ENCODE peak calls at places on chromosomes 7 and 10, in six cellular contexts. A, K, V, Z, X and N are unnamed samples.
A peak's percentile ranks its signal among the peaks of the same experiment; 100 is the strongest.

GRCh38 chr10:52955337-52955736 is 182.8 kb upstream of the MBL2 start:
- DNase-seq in Z (no peak), V (no peak), A (no peak), X (no peak), K (no peak), N (no peak)

GRCh38 chr7:141697211-141697871 is 4.6 kb downstream of the DENND11 start:
- DNase-seq in A (peak; percentile 24), V (no peak), Z (peak; percentile 7), K (no peak), X (peak; percentile 70), N (peak; percentile 23)

GRCh38 chr10:77163670-77164348 is 473.8 kb downstream of the KCNMA1 start:
- DNase-seq in A (peak; percentile 95), K (no peak), X (no peak), Z (no peak), V (no peak), N (peak; percentile 89)

GRCh38 chr10:36173364-36173763 is 531.3 kb upstream of the FZD8 start:
- DNase-seq in V (no peak), Z (no peak), A (no peak), X (no peak), K (no peak), N (no peak)

GRCh38 chr7:114481995-114482394 is 67.4 kb downstream of the FOXP2 start:
- DNase-seq in A (peak; percentile 52), X (no peak), Z (peak; percentile 11), V (no peak), K (no peak), N (no peak)

GRCh38 chr10:127354255-127354654 is 157.9 kb upstream of the INSYN2A start:
- DNase-seq in V (no peak), Z (no peak), K (no peak), X (no peak), A (no peak), N (no peak)

GRCh38 chr10:128432423-128432822 is 306.2 kb upstream of the MKI67 start:
- DNase-seq in K (no peak), Z (no peak), A (no peak), V (no peak), X (no peak), N (no peak)

GRCh38 chr10:22598488-22598887 is 115.9 kb downstream of the PIP4K2A start:
- DNase-seq in Z (no peak), X (no peak), V (no peak), A (no peak), K (no peak), N (no peak)

GRCh38 chr7:12475362-12476063 is 71.8 kb upstream of the VWDE start:
- DNase-seq in V (no peak), A (peak; percentile 38), X (no peak), Z (no peak), K (no peak), N (no peak)

GRCh38 chr10:12539350-12540164 is 190.2 kb downstream of the CAMK1D start:
- DNase-seq in X (no peak), A (no peak), K (no peak), Z (peak; percentile 49), V (no peak), N (no peak)

GRCh38 chr7:2688409-2689342 is 674 bp downstream of the AMZ1 start:
- DNase-seq in V (peak; percentile 85), K (no peak), A (no peak), Z (no peak), X (peak; percentile 47), N (no peak)

GRCh38 chr7:11831727-11832495 is at the start of gene THSD7A:
- DNase-seq in V (peak; percentile 78), A (no peak), X (peak; percentile 49), K (no peak), Z (peak; percentile 93), N (no peak)

GRCh38 chr10:89235073-89235798 is 16.3 kb downstream of the LIPA start:
- DNase-seq in Z (no peak), K (no peak), X (peak; percentile 60), A (no peak), V (peak; percentile 26), N (peak; percentile 52)

GRCh38 chr7:121169469-121169868 is 159.3 kb upstream of the WNT16 start:
- DNase-seq in K (no peak), A (no peak), X (no peak), Z (no peak), V (no peak), N (no peak)

GRCh38 chr10:113493195-113493594 is 59.7 kb upstream of the HABP2 start:
- DNase-seq in K (no peak), X (no peak), A (no peak), V (no peak), Z (no peak), N (peak; percentile 33)

GRCh38 chr10:133115453-133115842 is 27.7 kb downstream of the ADGRA1 start:
- DNase-seq in Z (no peak), K (no peak), A (no peak), X (no peak), V (no peak), N (no peak)

GRCh38 chr10:101035916-101036702 is 5.1 kb downstream of the SFXN3 start:
- DNase-seq in A (no peak), K (no peak), V (peak; percentile 24), X (no peak), Z (no peak), N (no peak)

GRCh38 chr7:136039577-136040345 is 62.6 kb upstream of the MTPN start:
- DNase-seq in Z (no peak), X (no peak), V (no peak), A (no peak), K (no peak), N (no peak)

GRCh38 chr10:61902448-61903183 is 1.1 kb downstream of the ARID5B start:
- DNase-seq in V (peak; percentile 61), X (peak; percentile 60), Z (peak; percentile 68), A (no peak), K (peak; percentile 66), N (no peak)

GRCh38 chr10:3263082-3263481 is 90.5 kb upstream of the PITRM1 start:
- DNase-seq in Z (no peak), V (no peak), X (no peak), K (no peak), A (no peak), N (no peak)

GRCh38 chr10:104300736-104301292 is 31.8 kb downstream of the GSTO2 start:
- DNase-seq in V (no peak), K (no peak), A (peak; percentile 97), Z (peak; percentile 84), X (peak; percentile 25), N (peak; percentile 91)

GRCh38 chr10:33559105-33559504 is 224.6 kb upstream of the NRP1 start:
- DNase-seq in V (no peak), Z (no peak), X (no peak), A (peak; percentile 84), K (no peak), N (peak; percentile 51)

GRCh38 chr7:51270965-51271364 is 45.6 kb downstream of the COBL start:
- DNase-seq in X (no peak), A (no peak), Z (no peak), K (no peak), V (no peak), N (no peak)